ENCODE peak calls at places on chromosomes 12 and 14, in six cellular contexts. One of them, this sample, is unnamed.

GRCh38 chr14:61662001-61662400 is 33.3 kb upstream of the HIF1A start:
- DNase-seq in NCI-H2081: no peak
- DNase-seq in mucosa of gallbladder: no peak
- DNase-seq in caudate nucleus: no peak
- DNase-seq in HT1080: no peak
- DNase-seq in substantia nigra: no peak
- DNase-seq in this sample: no peak

GRCh38 chr14:45094275-45094674 is 10.4 kb downstream of the PRPF39 start:
- DNase-seq in NCI-H2081: no peak
- DNase-seq in mucosa of gallbladder: no peak
- DNase-seq in caudate nucleus: no peak
- DNase-seq in HT1080: no peak
- DNase-seq in substantia nigra: no peak
- DNase-seq in this sample: no peak

GRCh38 chr14:56794557-56795283 is 15.6 kb downstream of the OTX2 start:
- DNase-seq in NCI-H2081: no peak
- DNase-seq in mucosa of gallbladder: no peak
- DNase-seq in caudate nucleus: no peak
- DNase-seq in HT1080: no peak
- DNase-seq in substantia nigra: no peak
- DNase-seq in this sample: no peak

GRCh38 chr12:1691123-1692007 is 495 bp downstream of the ADIPOR2 start:
- DNase-seq in NCI-H2081: peak
- DNase-seq in mucosa of gallbladder: peak
- DNase-seq in caudate nucleus: peak
- DNase-seq in HT1080: peak
- DNase-seq in substantia nigra: no peak
- DNase-seq in this sample: no peak

GRCh38 chr12:24152270-24152669 is 202.8 kb upstream of the SOX5 start:
- DNase-seq in NCI-H2081: no peak
- DNase-seq in mucosa of gallbladder: no peak
- DNase-seq in caudate nucleus: no peak
- DNase-seq in HT1080: no peak
- DNase-seq in substantia nigra: no peak
- DNase-seq in this sample: no peak

GRCh38 chr12:93152617-93153016 is 223.5 kb upstream of the EEA1 start:
- DNase-seq in NCI-H2081: no peak
- DNase-seq in mucosa of gallbladder: no peak
- DNase-seq in caudate nucleus: no peak
- DNase-seq in HT1080: no peak
- DNase-seq in substantia nigra: no peak
- DNase-seq in this sample: no peak

GRCh38 chr14:97723834-97724770 is 926.9 kb downstream of the VRK1 start:
- DNase-seq in NCI-H2081: no peak
- DNase-seq in mucosa of gallbladder: no peak
- DNase-seq in caudate nucleus: no peak
- DNase-seq in HT1080: peak
- DNase-seq in substantia nigra: no peak
- DNase-seq in this sample: no peak

GRCh38 chr14:51082394-51082793 is 12.5 kb downstream of the TRIM9 start:
- DNase-seq in NCI-H2081: no peak
- DNase-seq in mucosa of gallbladder: no peak
- DNase-seq in caudate nucleus: no peak
- DNase-seq in HT1080: no peak
- DNase-seq in substantia nigra: no peak
- DNase-seq in this sample: no peak

GRCh38 chr14:100105357-100106169 is 40.3 kb downstream of the EVL start:
- DNase-seq in NCI-H2081: no peak
- DNase-seq in mucosa of gallbladder: no peak
- DNase-seq in caudate nucleus: no peak
- DNase-seq in HT1080: no peak
- DNase-seq in substantia nigra: no peak
- DNase-seq in this sample: no peak

GRCh38 chr14:100376751-100377171 is 53.6 kb downstream of the SLC25A47 start:
- DNase-seq in NCI-H2081: peak
- DNase-seq in mucosa of gallbladder: no peak
- DNase-seq in caudate nucleus: no peak
- DNase-seq in HT1080: peak
- DNase-seq in substantia nigra: no peak
- DNase-seq in this sample: no peak

GRCh38 chr14:75369506-75369905 is 58.3 kb upstream of the JDP2 start:
- DNase-seq in NCI-H2081: no peak
- DNase-seq in mucosa of gallbladder: no peak
- DNase-seq in caudate nucleus: no peak
- DNase-seq in HT1080: no peak
- DNase-seq in substantia nigra: no peak
- DNase-seq in this sample: no peak

GRCh38 chr12:121400332-121401139 is 618 bp downstream of the RNF34 start:
- DNase-seq in NCI-H2081: peak
- DNase-seq in mucosa of gallbladder: peak
- DNase-seq in caudate nucleus: peak
- DNase-seq in HT1080: peak
- DNase-seq in substantia nigra: peak
- DNase-seq in this sample: peak

GRCh38 chr14:100234511-100234910 is 4.4 kb upstream of the YY1 start:
- DNase-seq in NCI-H2081: no peak
- DNase-seq in mucosa of gallbladder: no peak
- DNase-seq in caudate nucleus: no peak
- DNase-seq in HT1080: no peak
- DNase-seq in substantia nigra: no peak
- DNase-seq in this sample: no peak

GRCh38 chr14:46840971-46841729 is 189.6 kb upstream of the RPL10L start:
- DNase-seq in NCI-H2081: no peak
- DNase-seq in mucosa of gallbladder: no peak
- DNase-seq in caudate nucleus: no peak
- DNase-seq in HT1080: no peak
- DNase-seq in substantia nigra: no peak
- DNase-seq in this sample: peak

GRCh38 chr14:34714320-34715107 is at the start of gene CFL2:
- DNase-seq in NCI-H2081: peak
- DNase-seq in mucosa of gallbladder: peak
- DNase-seq in caudate nucleus: peak
- DNase-seq in HT1080: peak
- DNase-seq in substantia nigra: peak
- DNase-seq in this sample: no peak

GRCh38 chr14:35140718-35141581 is 18.6 kb downstream of the PRORP start:
- DNase-seq in NCI-H2081: peak
- DNase-seq in mucosa of gallbladder: no peak
- DNase-seq in caudate nucleus: no peak
- DNase-seq in HT1080: no peak
- DNase-seq in substantia nigra: no peak
- DNase-seq in this sample: no peak

This sample was measured in foreskin melanocyte.